ENCODE peak calls at places on chromosomes 11 and 22, in seven cellular contexts. One of them, this sample, is unnamed.

GRCh38 chr11:443542-444199 is 1.9 kb upstream of the ANO9 start:
- DNase-seq in psoas muscle: peak; percentile 47
- DNase-seq in A673: peak; percentile 90
- DNase-seq in NT2/D1: no peak
- DNase-seq in naive thymus-derived CD4-positive, alpha-beta T cell: no peak
- DNase-seq in SJCRH30: peak; percentile 96
- DNase-seq in ascending aorta: no peak
- DNase-seq in this sample: no peak

GRCh38 chr11:65434057-65434666 is 11.6 kb downstream of the NEAT1 start:
- DNase-seq in A673: no peak
- DNase-seq in naive thymus-derived CD4-positive, alpha-beta T cell: no peak
- DNase-seq in NT2/D1: no peak
- DNase-seq in psoas muscle: no peak
- DNase-seq in SJCRH30: no peak
- DNase-seq in ascending aorta: peak; percentile 58
- DNase-seq in this sample: peak; percentile 11

GRCh38 chr22:35480627-35481565 is 59.7 kb upstream of the RASD2 start:
- DNase-seq in ascending aorta: no peak
- DNase-seq in NT2/D1: no peak
- DNase-seq in SJCRH30: peak; percentile 16
- DNase-seq in naive thymus-derived CD4-positive, alpha-beta T cell: no peak
- DNase-seq in A673: peak; percentile 69
- DNase-seq in psoas muscle: no peak
- DNase-seq in this sample: no peak

GRCh38 chr11:68546555-68546954 is 86.0 kb downstream of the PPP6R3 start:
- DNase-seq in psoas muscle: no peak
- DNase-seq in SJCRH30: no peak
- DNase-seq in ascending aorta: no peak
- DNase-seq in naive thymus-derived CD4-positive, alpha-beta T cell: no peak
- DNase-seq in NT2/D1: no peak
- DNase-seq in A673: no peak
- DNase-seq in this sample: no peak

GRCh38 chr22:49764151-49764581 is 63.5 kb downstream of the BRD1 start:
- DNase-seq in psoas muscle: peak; percentile 46
- DNase-seq in A673: peak; percentile 53
- DNase-seq in SJCRH30: peak; percentile 90
- DNase-seq in NT2/D1: no peak
- DNase-seq in naive thymus-derived CD4-positive, alpha-beta T cell: no peak
- DNase-seq in ascending aorta: peak; percentile 43
- DNase-seq in this sample: peak; percentile 56

GRCh38 chr22:38397189-38398097 is 57.6 kb downstream of the KCNJ4 start:
- DNase-seq in ascending aorta: no peak
- DNase-seq in SJCRH30: peak; percentile 68
- DNase-seq in A673: peak; percentile 59
- DNase-seq in NT2/D1: peak; percentile 44
- DNase-seq in psoas muscle: no peak
- DNase-seq in naive thymus-derived CD4-positive, alpha-beta T cell: peak; percentile 25
- DNase-seq in this sample: peak; percentile 93

GRCh38 chr22:25166266-25167056 is 33.2 kb upstream of the CRYBB3 start:
- DNase-seq in naive thymus-derived CD4-positive, alpha-beta T cell: no peak
- DNase-seq in NT2/D1: no peak
- DNase-seq in psoas muscle: no peak
- DNase-seq in ascending aorta: no peak
- DNase-seq in SJCRH30: no peak
- DNase-seq in A673: no peak
- DNase-seq in this sample: peak; percentile 52

GRCh38 chr11:210122-210802 is 2.8 kb downstream of the RIC8A start:
- DNase-seq in ascending aorta: peak; percentile 54
- DNase-seq in A673: peak; percentile 18
- DNase-seq in NT2/D1: peak; percentile 22
- DNase-seq in naive thymus-derived CD4-positive, alpha-beta T cell: no peak
- DNase-seq in SJCRH30: no peak
- DNase-seq in psoas muscle: peak; percentile 38
- DNase-seq in this sample: no peak

GRCh38 chr11:124718801-124719200 is 20.9 kb upstream of the NRGN start:
- DNase-seq in NT2/D1: no peak
- DNase-seq in A673: no peak
- DNase-seq in psoas muscle: no peak
- DNase-seq in ascending aorta: no peak
- DNase-seq in SJCRH30: no peak
- DNase-seq in naive thymus-derived CD4-positive, alpha-beta T cell: no peak
- DNase-seq in this sample: no peak

GRCh38 chr22:25219948-25220442 is 556 bp downstream of the CRYBB2 start:
- DNase-seq in naive thymus-derived CD4-positive, alpha-beta T cell: no peak
- DNase-seq in SJCRH30: no peak
- DNase-seq in ascending aorta: no peak
- DNase-seq in NT2/D1: no peak
- DNase-seq in A673: no peak
- DNase-seq in psoas muscle: no peak
- DNase-seq in this sample: no peak

GRCh38 chr11:68817554-68817953 is 24.2 kb downstream of the CPT1A start:
- DNase-seq in psoas muscle: no peak
- DNase-seq in SJCRH30: no peak
- DNase-seq in naive thymus-derived CD4-positive, alpha-beta T cell: no peak
- DNase-seq in NT2/D1: no peak
- DNase-seq in ascending aorta: no peak
- DNase-seq in A673: no peak
- DNase-seq in this sample: no peak

GRCh38 chr11:115656684-115657083 is 152.5 kb upstream of the CADM1 start:
- DNase-seq in psoas muscle: no peak
- DNase-seq in ascending aorta: no peak
- DNase-seq in NT2/D1: no peak
- DNase-seq in A673: no peak
- DNase-seq in naive thymus-derived CD4-positive, alpha-beta T cell: no peak
- DNase-seq in SJCRH30: no peak
- DNase-seq in this sample: no peak

GRCh38 chr11:79461144-79461543 is 20.3 kb upstream of the TENM4 start:
- DNase-seq in A673: peak; percentile 58
- DNase-seq in SJCRH30: peak; percentile 1
- DNase-seq in NT2/D1: no peak
- DNase-seq in naive thymus-derived CD4-positive, alpha-beta T cell: no peak
- DNase-seq in ascending aorta: no peak
- DNase-seq in psoas muscle: no peak
- DNase-seq in this sample: peak; percentile 77

GRCh38 chr22:37014415-37014806 is 4.8 kb downstream of the TST start:
- DNase-seq in ascending aorta: no peak
- DNase-seq in SJCRH30: no peak
- DNase-seq in naive thymus-derived CD4-positive, alpha-beta T cell: no peak
- DNase-seq in A673: no peak
- DNase-seq in psoas muscle: no peak
- DNase-seq in NT2/D1: no peak
- DNase-seq in this sample: no peak

GRCh38 chr11:22302368-22302767 is 35.8 kb upstream of the SLC17A6 start:
- DNase-seq in A673: no peak
- DNase-seq in naive thymus-derived CD4-positive, alpha-beta T cell: no peak
- DNase-seq in psoas muscle: no peak
- DNase-seq in SJCRH30: no peak
- DNase-seq in ascending aorta: no peak
- DNase-seq in NT2/D1: no peak
- DNase-seq in this sample: no peak

GRCh38 chr22:31272522-31273446 is 19.5 kb downstream of the PIK3IP1 start:
- DNase-seq in ascending aorta: no peak
- DNase-seq in A673: peak; percentile 74
- DNase-seq in SJCRH30: peak; percentile 73
- DNase-seq in psoas muscle: no peak
- DNase-seq in naive thymus-derived CD4-positive, alpha-beta T cell: no peak
- DNase-seq in NT2/D1: peak; percentile 58
- DNase-seq in this sample: peak; percentile 91

GRCh38 chr11:114082415-114082748 is 22.9 kb downstream of the ZBTB16 start:
- DNase-seq in naive thymus-derived CD4-positive, alpha-beta T cell: no peak
- DNase-seq in psoas muscle: peak; percentile 53
- DNase-seq in NT2/D1: no peak
- DNase-seq in SJCRH30: no peak
- DNase-seq in ascending aorta: peak; percentile 80
- DNase-seq in A673: no peak
- DNase-seq in this sample: no peak

GRCh38 chr11:57751676-57752253 is at the start of gene BTBD18:
- DNase-seq in NT2/D1: no peak
- DNase-seq in psoas muscle: no peak
- DNase-seq in ascending aorta: no peak
- DNase-seq in naive thymus-derived CD4-positive, alpha-beta T cell: no peak
- DNase-seq in SJCRH30: peak; percentile 46
- DNase-seq in A673: peak; percentile 76
- DNase-seq in this sample: peak; percentile 80

GRCh38 chr11:65491614-65492386 is 7.0 kb upstream of the MALAT1 start:
- DNase-seq in SJCRH30: peak; percentile 89
- DNase-seq in ascending aorta: peak; percentile 98
- DNase-seq in psoas muscle: peak; percentile 92
- DNase-seq in naive thymus-derived CD4-positive, alpha-beta T cell: no peak
- DNase-seq in NT2/D1: no peak
- DNase-seq in A673: peak; percentile 98
- DNase-seq in this sample: peak; percentile 93

GRCh38 chr11:70220136-70220535 is 17.0 kb downstream of the FADD start:
- DNase-seq in psoas muscle: no peak
- DNase-seq in ascending aorta: no peak
- DNase-seq in naive thymus-derived CD4-positive, alpha-beta T cell: no peak
- DNase-seq in SJCRH30: no peak
- DNase-seq in A673: no peak
- DNase-seq in NT2/D1: no peak
- DNase-seq in this sample: no peak

GRCh38 chr11:6410695-6411430 is 8.0 kb downstream of the APBB1 start:
- DNase-seq in psoas muscle: no peak
- DNase-seq in naive thymus-derived CD4-positive, alpha-beta T cell: no peak
- DNase-seq in NT2/D1: no peak
- DNase-seq in A673: no peak
- DNase-seq in SJCRH30: no peak
- DNase-seq in ascending aorta: no peak
- DNase-seq in this sample: no peak

GRCh38 chr22:36510966-36511881 is 4.4 kb upstream of the FOXRED2 start:
- DNase-seq in A673: peak; percentile 75
- DNase-seq in psoas muscle: no peak
- DNase-seq in naive thymus-derived CD4-positive, alpha-beta T cell: peak; percentile 40
- DNase-seq in SJCRH30: peak; percentile 62
- DNase-seq in ascending aorta: no peak
- DNase-seq in NT2/D1: no peak
- DNase-seq in this sample: peak; percentile 88

GRCh38 chr11:103364687-103365086 is 255.5 kb downstream of the DYNC2H1 start:
- DNase-seq in ascending aorta: no peak
- DNase-seq in NT2/D1: no peak
- DNase-seq in SJCRH30: no peak
- DNase-seq in A673: no peak
- DNase-seq in naive thymus-derived CD4-positive, alpha-beta T cell: no peak
- DNase-seq in psoas muscle: no peak
- DNase-seq in this sample: no peak

GRCh38 chr11:103370076-103370475 is 260.9 kb downstream of the DYNC2H1 start:
- DNase-seq in ascending aorta: no peak
- DNase-seq in psoas muscle: no peak
- DNase-seq in SJCRH30: no peak
- DNase-seq in naive thymus-derived CD4-positive, alpha-beta T cell: no peak
- DNase-seq in A673: no peak
- DNase-seq in NT2/D1: no peak
- DNase-seq in this sample: no peak

GRCh38 chr11:103367650-103368049 is 258.4 kb downstream of the DYNC2H1 start:
- DNase-seq in naive thymus-derived CD4-positive, alpha-beta T cell: no peak
- DNase-seq in A673: no peak
- DNase-seq in SJCRH30: no peak
- DNase-seq in NT2/D1: no peak
- DNase-seq in ascending aorta: no peak
- DNase-seq in psoas muscle: no peak
- DNase-seq in this sample: no peak

DNA sequence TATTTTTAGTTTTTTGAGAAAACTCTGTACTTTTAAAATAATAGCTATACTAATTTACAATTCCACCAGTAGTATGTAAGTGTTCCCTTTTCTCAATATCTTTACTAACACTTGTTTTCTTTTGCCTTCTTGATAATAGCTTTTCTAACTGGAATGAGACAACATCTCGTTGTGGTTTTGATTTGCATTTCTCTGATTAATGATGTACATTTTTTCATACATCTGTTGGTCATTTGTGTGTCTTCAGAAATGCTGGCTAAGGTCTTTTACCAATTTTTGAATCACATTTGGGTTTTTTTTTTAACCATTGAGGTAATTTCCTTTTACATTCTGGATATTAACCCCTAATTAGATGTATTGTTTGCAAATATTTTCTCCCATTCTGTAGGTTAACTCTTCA is 258.9 kb downstream of the DYNC2H1 start:
- DNase-seq in NT2/D1: no peak
- DNase-seq in A673: no peak
- DNase-seq in psoas muscle: no peak
- DNase-seq in ascending aorta: no peak
- DNase-seq in naive thymus-derived CD4-positive, alpha-beta T cell: no peak
- DNase-seq in SJCRH30: no peak
- DNase-seq in this sample: no peak
- H3K4me3 ChIP-seq in NT2/D1: no peak overlapping the region
- H3K4me3 ChIP-seq in A673: no peak overlapping the region
- H3K4me3 ChIP-seq in psoas muscle: no peak overlapping the region
- H3K4me3 ChIP-seq in ascending aorta: no peak overlapping the region
- H3K4me3 ChIP-seq in naive thymus-derived CD4-positive, alpha-beta T cell: no peak overlapping the region
- H3K4me3 ChIP-seq in SJCRH30: no peak overlapping the region
- H3K4me3 ChIP-seq in this sample: no peak overlapping the region

GRCh38 chr22:42617155-42617983 is 2.7 kb upstream of the POLDIP3 start:
- DNase-seq in A673: no peak
- DNase-seq in NT2/D1: no peak
- DNase-seq in SJCRH30: peak; percentile 29
- DNase-seq in ascending aorta: no peak
- DNase-seq in psoas muscle: no peak
- DNase-seq in naive thymus-derived CD4-positive, alpha-beta T cell: no peak
- DNase-seq in this sample: no peak
- H3K4me1 ChIP-seq in A673: peaks cover 13% of the 10 kb centered on the region
- H3K4me1 ChIP-seq in NT2/D1: peaks cover 4% of the 10 kb centered on the region
- H3K4me1 ChIP-seq in SJCRH30: peaks cover 2% of the 10 kb centered on the region
- H3K4me1 ChIP-seq in ascending aorta: peaks cover 21% of the 10 kb centered on the region
- H3K4me1 ChIP-seq in psoas muscle: peaks cover 33% of the 10 kb centered on the region
- H3K4me1 ChIP-seq in naive thymus-derived CD4-positive, alpha-beta T cell: peaks cover 20% of the 10 kb centered on the region
- H3K4me1 ChIP-seq in this sample: peaks cover 5% of the 10 kb centered on the region

GRCh38 chr11:133945087-133945974 is 11.4 kb downstream of the IGSF9B start:
- DNase-seq in A673: no peak
- DNase-seq in NT2/D1: no peak
- DNase-seq in naive thymus-derived CD4-positive, alpha-beta T cell: peak; percentile 75
- DNase-seq in SJCRH30: no peak
- DNase-seq in ascending aorta: no peak
- DNase-seq in psoas muscle: no peak
- DNase-seq in this sample: peak; percentile 60

GRCh38 chr11:133942594-133942993 is 14.2 kb downstream of the IGSF9B start:
- DNase-seq in SJCRH30: no peak
- DNase-seq in naive thymus-derived CD4-positive, alpha-beta T cell: no peak
- DNase-seq in NT2/D1: no peak
- DNase-seq in ascending aorta: no peak
- DNase-seq in A673: no peak
- DNase-seq in psoas muscle: no peak
- DNase-seq in this sample: no peak

GRCh38 chr11:133941546-133941945 is 15.2 kb downstream of the IGSF9B start:
- DNase-seq in A673: no peak
- DNase-seq in naive thymus-derived CD4-positive, alpha-beta T cell: no peak
- DNase-seq in NT2/D1: no peak
- DNase-seq in ascending aorta: no peak
- DNase-seq in psoas muscle: no peak
- DNase-seq in SJCRH30: no peak
- DNase-seq in this sample: no peak

GRCh38 chr11:133946018-133946417 is 10.8 kb downstream of the IGSF9B start:
- DNase-seq in SJCRH30: no peak
- DNase-seq in NT2/D1: no peak
- DNase-seq in naive thymus-derived CD4-positive, alpha-beta T cell: no peak
- DNase-seq in A673: no peak
- DNase-seq in psoas muscle: no peak
- DNase-seq in ascending aorta: no peak
- DNase-seq in this sample: no peak

GRCh38 chr11:133943950-133944698 is 12.6 kb downstream of the IGSF9B start:
- DNase-seq in naive thymus-derived CD4-positive, alpha-beta T cell: no peak
- DNase-seq in A673: no peak
- DNase-seq in NT2/D1: no peak
- DNase-seq in psoas muscle: peak; percentile 38
- DNase-seq in ascending aorta: no peak
- DNase-seq in SJCRH30: no peak
- DNase-seq in this sample: no peak
- H3K4me3 ChIP-seq in naive thymus-derived CD4-positive, alpha-beta T cell: peak overlapping the region; percentile 50
- H3K4me3 ChIP-seq in A673: no peak overlapping the region
- H3K4me3 ChIP-seq in NT2/D1: no peak overlapping the region
- H3K4me3 ChIP-seq in psoas muscle: no peak overlapping the region
- H3K4me3 ChIP-seq in ascending aorta: no peak overlapping the region
- H3K4me3 ChIP-seq in SJCRH30: no peak overlapping the region
- H3K4me3 ChIP-seq in this sample: no peak overlapping the region

GRCh38 chr11:117820516-117820915 is 4.0 kb downstream of the FXYD2 start:
- DNase-seq in NT2/D1: no peak
- DNase-seq in A673: no peak
- DNase-seq in ascending aorta: no peak
- DNase-seq in SJCRH30: no peak
- DNase-seq in naive thymus-derived CD4-positive, alpha-beta T cell: no peak
- DNase-seq in psoas muscle: peak; percentile 12
- DNase-seq in this sample: peak; percentile 74
- H3K4me1 ChIP-seq in NT2/D1: peaks cover 26% of the 10 kb centered on the region
- H3K4me1 ChIP-seq in A673: peaks cover 21% of the 10 kb centered on the region
- H3K4me1 ChIP-seq in ascending aorta: no peaks in the 10 kb centered on the region
- H3K4me1 ChIP-seq in SJCRH30: peaks cover 14% of the 10 kb centered on the region
- H3K4me1 ChIP-seq in naive thymus-derived CD4-positive, alpha-beta T cell: peaks cover 63% of the 10 kb centered on the region
- H3K4me1 ChIP-seq in psoas muscle: peaks cover 12% of the 10 kb centered on the region
- H3K4me1 ChIP-seq in this sample: peaks cover 17% of the 10 kb centered on the region

This sample was measured in endodermal cell.